ENCODE peak calls at places on chromosomes 6 and 20, in five cellular contexts. I is adrenal gland, T is prostate gland, A is A549, F is stomach. J is an unnamed sample.

GRCh38 chr20:32157611-32158010 is 48.1 kb downstream of the TM9SF4 start:
- DNase-seq in A (no peak), F (no peak), I (no peak), T (no peak), J (peak)

GRCh38 chr6:125948455-125948854 is 8.1 kb upstream of the HINT3 start:
- DNase-seq in T (no peak), I (no peak), F (no peak), A (no peak), J (no peak)

GRCh38 chr20:61573415-61574305 is 321.6 kb downstream of the CDH4 start:
- DNase-seq in T (no peak), A (no peak), I (no peak), F (no peak), J (no peak)

GRCh38 chr6:74899416-74899815 is 306.4 kb downstream of the COL12A1 start:
- DNase-seq in I (no peak), A (peak), T (no peak), F (no peak), J (no peak)

GRCh38 chr6:104537185-104537584 is 322.5 kb downstream of the HACE1 start:
- DNase-seq in T (no peak), F (no peak), I (no peak), A (no peak), J (no peak)

GRCh38 chr6:16437984-16438383 is 199.6 kb downstream of the GMPR start:
- DNase-seq in T (no peak), A (no peak), I (no peak), F (peak), J (no peak)

GRCh38 chr20:12575352-12576095 is 433.2 kb upstream of the SPTLC3 start:
- DNase-seq in F (peak), A (no peak), I (peak), T (peak), J (peak)

GRCh38 chr6:160077526-160077925 is 44.1 kb upstream of the SLC22A1 start:
- DNase-seq in T (no peak), A (no peak), F (no peak), I (no peak), J (no peak)

GRCh38 chr6:19866900-19867627 is 29.9 kb downstream of the ID4 start:
- DNase-seq in A (no peak), T (peak), F (no peak), I (no peak), J (no peak)

DNA sequence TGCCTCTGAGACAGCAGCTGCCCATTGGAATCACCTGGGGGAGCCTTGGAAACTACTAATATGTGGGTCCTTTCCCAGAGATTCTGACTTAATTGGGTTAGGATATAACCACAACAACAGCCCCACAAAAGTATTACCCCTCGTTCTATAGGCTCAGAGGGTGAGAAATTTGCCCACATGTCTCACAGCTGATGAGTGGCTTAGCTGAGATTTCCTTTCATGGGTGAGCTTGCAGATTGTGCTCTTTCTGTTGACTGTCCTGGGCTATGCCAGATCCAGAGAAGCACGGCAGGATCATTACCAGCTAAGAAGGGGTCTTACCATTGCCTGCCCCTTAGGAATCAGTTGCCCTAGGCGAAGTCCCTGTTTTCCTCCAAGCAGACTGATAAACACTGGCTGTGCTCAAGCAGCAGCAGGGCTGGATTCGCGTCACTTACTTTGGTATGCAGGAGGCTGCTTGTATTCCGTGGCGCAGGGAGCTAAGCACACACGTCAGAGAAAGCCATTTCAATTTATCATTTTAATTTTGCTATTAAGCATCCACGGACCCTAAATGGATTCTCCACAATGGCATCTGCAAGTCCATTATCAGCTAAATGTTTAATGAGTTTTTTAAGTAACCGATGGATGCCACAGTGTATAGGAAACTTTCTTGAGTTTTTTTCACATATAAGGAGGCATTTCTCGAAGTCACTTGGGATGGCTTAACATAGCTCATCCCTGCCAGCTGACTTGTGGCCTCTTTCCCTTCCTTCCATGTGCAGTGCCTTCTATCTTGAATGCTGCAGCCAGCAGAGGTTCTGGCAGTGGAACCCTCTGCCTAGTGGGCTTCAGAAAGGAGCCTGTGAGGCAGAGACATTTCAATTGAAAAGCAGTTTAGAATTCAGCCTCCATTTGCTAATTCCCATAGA is 51.6 kb downstream of the AKAP12 start:
- DNase-seq in A (no peak), F (no peak), T (no peak), I (no peak), J (peak)
- TF ChIP-seq POLR2A in A (no peak), F (no peak), T (no peak), I (no peak), J (no peak)

GRCh38 chr6:28449056-28449455 is 5.8 kb upstream of the ZSCAN23 start:
- DNase-seq in F (no peak), A (no peak), T (no peak), I (no peak), J (no peak)

GRCh38 chr6:28443112-28443773 is at the start of gene ZSCAN23:
- DNase-seq in T (peak), F (peak), I (peak), A (no peak), J (peak)

DNA sequence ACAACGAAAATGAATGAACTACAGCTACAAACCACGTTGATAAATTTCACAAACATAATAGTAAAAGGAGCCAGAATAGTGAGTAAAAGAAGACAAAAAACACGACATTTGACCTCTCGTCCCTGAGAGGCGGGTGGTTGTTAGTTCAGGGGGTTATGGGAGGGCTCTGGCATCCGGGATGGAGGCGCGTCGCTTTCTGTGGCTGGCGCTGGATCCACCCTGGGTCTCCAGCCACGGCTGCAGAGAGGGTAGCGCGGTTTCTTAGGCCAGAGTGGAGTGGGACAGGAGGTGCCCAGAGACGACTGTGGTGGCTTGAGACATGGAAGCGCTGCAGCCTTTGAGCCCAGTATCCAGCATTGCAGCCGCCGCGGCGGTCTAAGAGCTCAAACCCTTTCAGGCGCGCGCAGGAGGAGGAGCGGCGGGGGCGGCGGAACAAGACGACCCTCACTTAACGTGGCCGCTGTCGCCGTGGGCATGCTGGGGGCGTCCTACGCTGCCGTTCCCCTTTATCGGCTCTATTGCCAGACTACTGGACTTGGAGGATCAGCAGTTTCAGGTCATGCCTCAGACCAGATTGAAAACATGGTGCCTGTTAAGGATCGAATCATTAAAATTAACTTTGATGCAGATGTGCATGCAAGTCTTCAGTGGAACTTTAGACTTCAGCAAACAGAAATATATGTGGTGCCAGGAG is 3.7 kb upstream of the ZSCAN23 start:
- DNase-seq in T (no peak), I (no peak), A (no peak), F (no peak), J (no peak)
- TF ChIP-seq POLR2A in T (no peak), I (no peak), A (no peak), F (no peak), J (no peak)

GRCh38 chr6:32658268-32658897 is 8.1 kb downstream of the HLA-DQB1 start:
- DNase-seq in T (no peak), A (no peak), I (no peak), F (no peak), J (no peak)
- TF ChIP-seq POLR2A in T (no peak), A (no peak), I (no peak), F (no peak), J (no peak)

GRCh38 chr6:144782634-144783033 is 497.5 kb downstream of the UTRN start:
- DNase-seq in T (no peak), A (no peak), F (no peak), I (no peak), J (no peak)

GRCh38 chr6:144781836-144782235 is 496.7 kb downstream of the UTRN start:
- DNase-seq in A (no peak), T (no peak), F (no peak), I (no peak), J (no peak)

GRCh38 chr6:144786825-144787224 is 501.7 kb downstream of the UTRN start:
- DNase-seq in A (no peak), F (no peak), T (no peak), I (no peak), J (no peak)

DNA sequence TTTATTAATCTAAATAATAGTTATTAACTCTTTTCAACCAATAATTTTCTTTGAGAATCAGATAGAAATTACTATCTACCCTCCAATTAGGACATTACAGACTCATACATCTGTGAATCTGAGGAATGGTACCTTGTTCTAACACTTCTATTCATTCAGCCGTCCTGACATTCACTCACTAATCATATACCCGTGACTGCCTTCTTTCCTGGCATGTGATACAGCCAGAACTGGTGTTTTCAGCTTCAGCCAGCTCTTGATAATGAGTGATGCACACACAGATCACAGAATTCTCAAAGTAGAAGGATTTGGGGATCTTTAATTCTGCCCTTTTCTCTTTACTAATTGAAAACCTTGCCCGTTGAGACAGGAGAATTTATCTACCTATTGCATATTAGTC is 499.9 kb downstream of the UTRN start:
- DNase-seq in F (no peak), A (no peak), T (no peak), I (no peak), J (no peak)
- TF ChIP-seq POLR2A in F (no peak), A (no peak), T (no peak), I (no peak), J (no peak)

DNA sequence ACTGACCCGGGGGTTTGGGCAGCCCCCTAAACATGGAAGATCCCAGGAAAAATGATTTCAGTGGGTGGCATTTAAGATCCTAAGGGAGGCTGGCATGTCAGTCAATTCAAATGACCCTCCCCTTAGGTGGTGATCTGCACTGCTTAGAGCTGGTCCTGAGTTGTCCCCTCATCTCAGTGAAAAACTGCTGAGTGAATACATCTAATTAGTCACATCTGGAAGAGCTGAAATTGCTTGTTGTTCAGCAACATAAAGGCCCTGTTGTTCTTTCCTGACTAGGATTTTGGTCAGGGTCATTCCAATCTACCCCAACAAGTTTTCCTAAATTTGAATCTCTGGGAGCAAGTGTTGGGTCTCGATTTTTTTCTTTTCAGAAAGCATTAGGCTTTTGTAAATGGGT is 126.4 kb downstream of the LCA5 start:
- DNase-seq in T (no peak), I (no peak), F (no peak), A (no peak), J (no peak)
- TF ChIP-seq POLR2A in T (no peak), I (no peak), F (no peak), A (no peak), J (no peak)

J was measured in sigmoid colon.